ENCODE peak calls at places on chromosomes 16 and 17, in seven cellular contexts. L is suprapubic skin, A is HCT116, D is vagina, E is HL-60, W is H1, C is transverse colon. J is an unnamed sample.

GRCh38 chr17:48236681-48237134 is 129.1 kb downstream of the SNX11 start:
- DNase-seq in L (no peak), A (peak; percentile 91), D (no peak), E (no peak), W (no peak), C (no peak), J (no peak)

GRCh38 chr17:47705536-47706481 is 11.8 kb downstream of the TBKBP1 start:
- DNase-seq in L (no peak), A (no peak), D (no peak), E (no peak), W (no peak), C (no peak), J (no peak)

GRCh38 chr16:88349153-88349902 is 33.4 kb upstream of the ZNF469 start:
- DNase-seq in L (no peak), A (no peak), D (no peak), E (no peak), W (no peak), C (no peak), J (no peak)

GRCh38 chr17:78687944-78688343 is 94.1 kb downstream of the CYTH1 start:
- DNase-seq in L (no peak), A (no peak), D (no peak), E (no peak), W (no peak), C (no peak), J (no peak)

GRCh38 chr16:27543801-27544200 is 5.9 kb downstream of the GTF3C1 start:
- DNase-seq in L (no peak), A (no peak), D (no peak), E (no peak), W (no peak), C (no peak), J (no peak)

GRCh38 chr17:300881-301280 is 51.7 kb downstream of the RPH3AL start:
- DNase-seq in L (no peak), A (no peak), D (no peak), E (no peak), W (no peak), C (no peak), J (no peak)

GRCh38 chr17:48100591-48101011 is 677 bp downstream of the CBX1 start:
- DNase-seq in L (no peak), A (peak; percentile 68), D (no peak), E (peak; percentile 40), W (peak; percentile 71), C (peak; percentile 54), J (no peak)

GRCh38 chr16:73060216-73060615 is 12.3 kb upstream of the ZFHX3 start:
- DNase-seq in L (no peak), A (no peak), D (no peak), E (no peak), W (no peak), C (no peak), J (no peak)

GRCh38 chr17:62821213-62822079 is 13.3 kb upstream of the MARCHF10 start:
- DNase-seq in L (no peak), A (no peak), D (peak; percentile 28), E (no peak), W (no peak), C (no peak), J (no peak)

GRCh38 chr16:12804395-12804794 is 708 bp upstream of the CPPED1 start:
- DNase-seq in L (no peak), A (no peak), D (no peak), E (no peak), W (no peak), C (no peak), J (no peak)

GRCh38 chr17:43714338-43715149 is 44.0 kb downstream of the SOST start:
- DNase-seq in L (no peak), A (no peak), D (no peak), E (no peak), W (no peak), C (no peak), J (no peak)

GRCh38 chr17:596287-596686 is 118.4 kb downstream of the VPS53 start:
- DNase-seq in L (no peak), A (peak; percentile 80), D (no peak), E (no peak), W (no peak), C (no peak), J (no peak)

GRCh38 chr17:44804301-44805061 is 25.6 kb downstream of the GJC1 start:
- DNase-seq in L (no peak), A (no peak), D (no peak), E (no peak), W (no peak), C (peak; percentile 45), J (no peak)

GRCh38 chr16:71421911-71422310 is 19.9 kb downstream of the TLE7 start:
- DNase-seq in L (no peak), A (peak; percentile 26), D (no peak), E (no peak), W (no peak), C (peak; percentile 27), J (no peak)

GRCh38 chr17:78079253-78079652 is 49.3 kb downstream of the TMC6 start:
- DNase-seq in L (no peak), A (no peak), D (no peak), E (no peak), W (no peak), C (no peak), J (no peak)

GRCh38 chr17:36153887-36154576 is 22.4 kb downstream of the TBC1D3B start:
- DNase-seq in L (no peak), A (no peak), D (no peak), E (no peak), W (no peak), C (no peak), J (no peak)

GRCh38 chr17:82051776-82052637 is at the start of the genes GPS1 and RFNG:
- DNase-seq in L (no peak), A (no peak), D (no peak), E (peak; percentile 62), W (no peak), C (peak; percentile 87), J (peak; percentile 99)

GRCh38 chr16:70688266-70688742 is 2.5 kb upstream of the MTSS2 start:
- DNase-seq in L (no peak), A (no peak), D (no peak), E (no peak), W (no peak), C (peak; percentile 57), J (no peak)

GRCh38 chr17:37702605-37703004 is 42.3 kb downstream of the HNF1B start:
- DNase-seq in L (no peak), A (peak; percentile 33), D (no peak), E (no peak), W (no peak), C (peak; percentile 28), J (no peak)

GRCh38 chr17:62111562-62112180 is 46.6 kb upstream of the MED13 start:
- DNase-seq in L (no peak), A (no peak), D (no peak), E (no peak), W (no peak), C (peak; percentile 50), J (no peak)

GRCh38 chr17:32720671-32721070 is 156.3 kb downstream of the MYO1D start:
- DNase-seq in L (no peak), A (no peak), D (no peak), E (no peak), W (no peak), C (no peak), J (no peak)

GRCh38 chr16:75801307-75801706 is 75.0 kb upstream of the CPHXL start:
- DNase-seq in L (no peak), A (no peak), D (no peak), E (no peak), W (no peak), C (no peak), J (no peak)

DNA sequence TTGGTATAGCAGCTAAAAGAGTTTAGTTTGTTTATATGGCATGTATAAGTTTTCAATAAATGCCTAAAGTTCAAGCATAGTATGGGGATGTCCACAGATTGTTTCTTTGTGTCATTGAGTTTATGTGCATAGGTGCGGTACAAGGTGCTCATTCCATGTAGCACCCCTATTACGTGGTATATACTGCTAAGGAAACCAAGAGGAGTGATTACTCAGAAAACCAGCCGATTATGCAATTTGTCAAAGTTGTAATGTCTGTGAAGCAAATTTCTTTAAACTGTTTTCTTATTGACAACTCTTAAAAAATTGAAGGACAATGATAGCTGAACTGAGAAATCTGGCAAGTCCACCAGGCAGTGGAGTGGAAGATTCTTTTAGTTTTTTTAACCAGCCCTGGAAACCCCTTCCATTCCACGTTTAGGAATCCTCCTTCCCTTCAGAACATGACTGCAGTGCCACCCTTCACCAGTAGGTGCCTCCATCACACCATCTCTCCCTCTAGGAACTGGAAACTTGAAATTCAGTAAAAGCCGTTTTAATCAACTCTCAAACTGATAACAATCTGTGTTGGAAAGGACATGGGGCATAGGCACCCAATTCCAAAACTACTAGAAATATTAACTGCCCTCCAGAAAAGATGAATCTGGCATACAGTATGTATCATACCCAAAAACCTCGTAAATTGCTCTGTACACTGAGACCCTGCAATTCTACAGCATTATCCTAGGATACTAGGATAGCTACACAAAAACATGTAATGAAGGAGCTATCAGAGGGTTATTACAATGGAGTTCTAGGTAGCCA is 43.5 kb downstream of the REXO5 start:
- DNase-seq in L (peak; percentile 86), A (peak; percentile 40), D (no peak), E (peak; percentile 61), W (no peak), C (peak; percentile 78), J (no peak)
- TF ChIP-seq POLR2AphosphoS5 in L (no peak), A (no peak), D (peak; percentile 20), E (no peak), W (no peak), C (no peak), J (no peak)

GRCh38 chr17:49494937-49495841 is at the start of gene NGFR:
- DNase-seq in L (no peak), A (no peak), D (no peak), E (peak; percentile 43), W (no peak), C (peak; percentile 33), J (peak; percentile 83)
- TF ChIP-seq POLR2AphosphoS5 in L (no peak), A (peak; percentile 95), D (no peak), E (no peak), W (no peak), C (peak; percentile 56), J (no peak)

DNA sequence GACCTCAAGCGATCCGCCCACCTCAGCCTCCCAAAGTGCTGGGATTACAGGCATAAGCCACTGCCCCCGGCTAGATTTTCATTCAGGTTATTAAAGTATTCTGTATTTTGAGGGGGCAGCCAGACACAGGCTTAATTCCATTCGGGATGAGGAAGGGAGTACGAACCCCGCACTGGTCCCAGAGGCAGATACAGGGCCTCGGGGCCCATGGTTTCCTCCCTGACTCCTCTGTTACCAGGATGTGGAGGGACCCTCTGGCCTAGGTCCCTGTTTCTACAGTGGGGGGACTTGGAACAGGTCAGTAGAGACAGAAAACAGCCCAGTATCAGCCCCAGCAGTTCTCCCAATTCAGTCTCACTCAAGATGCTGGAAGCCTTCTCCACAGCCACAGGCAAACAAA is 42.0 kb downstream of the PECAM1 start:
- DNase-seq in L (no peak), A (no peak), D (no peak), E (no peak), W (no peak), C (no peak), J (no peak)
- TF ChIP-seq POLR2AphosphoS5 in L (no peak), A (no peak), D (no peak), E (no peak), W (no peak), C (no peak), J (no peak)

DNA sequence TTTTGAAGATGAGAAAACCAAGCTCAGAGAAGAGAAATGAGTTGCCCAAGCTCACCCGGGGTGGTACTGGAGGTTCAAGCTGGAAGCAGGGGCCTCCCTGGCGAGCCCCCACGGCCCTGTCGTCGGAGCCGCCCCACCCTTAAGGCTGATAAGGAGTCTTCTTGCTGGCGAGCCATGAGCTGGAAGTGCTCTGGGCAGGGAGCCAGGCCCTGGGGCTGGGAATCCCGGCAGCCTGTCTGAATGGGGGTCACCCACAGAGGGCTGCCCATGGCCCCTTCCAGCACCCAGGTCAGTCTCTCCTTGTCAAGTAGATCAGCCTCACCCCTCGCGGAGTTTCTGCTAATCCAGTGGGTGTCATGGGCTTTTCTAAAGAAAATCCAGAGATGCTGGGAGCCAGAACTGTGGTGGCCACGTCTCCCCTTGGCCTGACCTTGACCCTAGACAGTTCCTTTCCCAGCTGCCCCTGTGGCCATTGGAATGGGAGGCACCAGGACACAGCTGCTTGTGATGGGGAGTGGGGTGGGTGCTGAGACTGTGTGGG is 1.2 kb upstream of the P2RX1 start:
- DNase-seq in L (no peak), A (no peak), D (no peak), E (no peak), W (no peak), C (peak; percentile 78), J (no peak)
- TF ChIP-seq POLR2AphosphoS5 in L (no peak), A (no peak), D (no peak), E (no peak), W (no peak), C (no peak), J (no peak)